ENCODE peak calls at places on chromosome 16, in four cellular contexts. U is CD8-positive, alpha-beta T cell; Z is substantia nigra; K is aorta. H is an unnamed sample.

GRCh38 chr16:84471966-84472365 is 32.5 kb downstream of the MEAK7 start:
- DNase-seq in U (no peak), Z (no peak), K (no peak), H (no peak)

GRCh38 chr16:85757341-85757822 is 6.5 kb upstream of the C16orf74 start:
- DNase-seq in U (no peak), Z (no peak), K (no peak), H (no peak)

GRCh38 chr16:59878479-59878878 is 1144.4 kb upstream of the GOT2 start:
- DNase-seq in U (no peak), Z (no peak), K (no peak), H (no peak)

GRCh38 chr16:56841233-56841632 is 23.8 kb upstream of the SLC12A3 start:
- DNase-seq in U (no peak), Z (no peak), K (no peak), H (no peak)

GRCh38 chr16:88534731-88535141 is 35.5 kb upstream of the ZC3H18 start:
- DNase-seq in U (no peak), Z (no peak), K (peak), H (no peak)

GRCh38 chr16:50354629-50355456 is 13.9 kb downstream of the BRD7 start:
- DNase-seq in U (no peak), Z (no peak), K (no peak), H (no peak)

GRCh38 chr16:58614212-58614611 is 15.4 kb downstream of the CNOT1 start:
- DNase-seq in U (no peak), Z (no peak), K (no peak), H (no peak)

GRCh38 chr16:17927015-17927414 is 409.5 kb downstream of the NPIPA8 start:
- DNase-seq in U (no peak), Z (no peak), K (no peak), H (no peak)

GRCh38 chr16:89619880-89620279 is 6.4 kb downstream of the DPEP1 start:
- DNase-seq in U (no peak), Z (no peak), K (no peak), H (no peak)

GRCh38 chr16:2912330-2913199 is 834 bp downstream of the FLYWCH1 start:
- DNase-seq in U (no peak), Z (no peak), K (peak), H (peak)

GRCh38 chr16:68396481-68396880 is 51.8 kb downstream of the SMPD3 start:
- DNase-seq in U (no peak), Z (no peak), K (no peak), H (no peak)

GRCh38 chr16:86432048-86432447 is 78.3 kb upstream of the FOXF1 start:
- DNase-seq in U (no peak), Z (no peak), K (no peak), H (no peak)

GRCh38 chr16:85390511-85391174 is 222.5 kb upstream of the GSE1 start:
- DNase-seq in U (no peak), Z (no peak), K (peak), H (no peak)

GRCh38 chr16:69039333-69039941 is 66.0 kb upstream of the HAS3 start:
- DNase-seq in U (no peak), Z (no peak), K (no peak), H (no peak)

GRCh38 chr16:85125570-85126382 is 13.5 kb upstream of the CIBAR2 start:
- DNase-seq in U (no peak), Z (no peak), K (no peak), H (no peak)

GRCh38 chr16:4097826-4098240 is 18.4 kb downstream of the ADCY9 start:
- DNase-seq in U (no peak), Z (no peak), K (no peak), H (no peak)

GRCh38 chr16:30528799-30529457 is 2.6 kb upstream of the ZNF768 start:
- DNase-seq in U (no peak), Z (no peak), K (no peak), H (no peak)
- H3K27ac ChIP-seq in U (no peak), Z (no peak), K (no peak), H (no peak)

GRCh38 chr16:14476183-14476582 is 153.9 kb downstream of the PARN start:
- DNase-seq in U (no peak), Z (no peak), K (no peak), H (no peak)

GRCh38 chr16:14473488-14473887 is 156.6 kb downstream of the PARN start:
- DNase-seq in U (no peak), Z (no peak), K (no peak), H (no peak)

GRCh38 chr16:14472357-14472756 is 157.7 kb downstream of the PARN start:
- DNase-seq in U (no peak), Z (no peak), K (no peak), H (no peak)

GRCh38 chr16:14470788-14471187 is 159.3 kb downstream of the PARN start:
- DNase-seq in U (no peak), Z (no peak), K (no peak), H (no peak)

DNA sequence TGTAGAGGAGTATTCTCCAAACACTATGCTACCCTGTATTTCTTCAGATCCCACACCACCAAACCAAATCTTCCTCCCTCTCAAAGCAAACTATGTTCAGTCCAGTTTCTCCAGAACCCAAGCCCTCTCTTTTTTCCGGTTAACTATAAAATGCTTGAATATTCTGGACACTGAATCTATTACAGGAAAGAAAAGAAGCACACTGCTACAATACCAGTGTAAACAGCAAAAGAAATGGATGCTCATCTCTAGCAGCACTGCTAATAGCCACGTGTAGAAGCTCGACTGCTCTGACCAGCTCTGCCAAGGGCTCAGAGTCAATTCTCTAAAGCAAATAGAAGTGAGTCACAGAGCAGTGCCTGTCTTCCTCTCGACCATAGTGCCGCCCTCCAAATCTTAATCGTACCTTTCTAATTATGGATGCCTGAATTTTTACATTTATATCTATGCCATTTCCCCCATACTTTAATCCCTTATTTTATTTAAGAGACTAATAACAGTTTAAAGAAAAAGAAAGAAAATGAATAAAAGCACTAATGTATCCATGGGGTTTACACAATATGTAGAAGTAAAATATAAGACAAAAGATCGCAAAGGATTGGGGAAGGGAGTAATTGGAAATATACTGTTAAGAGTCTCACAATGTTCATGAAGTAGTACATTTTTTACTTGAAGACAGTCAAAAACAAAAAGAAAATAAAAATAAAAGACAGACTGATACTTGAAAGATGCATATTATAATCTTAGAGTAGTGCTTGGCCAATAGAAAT is 154.5 kb downstream of the PARN start:
- DNase-seq in U (no peak), Z (no peak), K (no peak), H (no peak)
- H3K27ac ChIP-seq in U (no peak), Z (no peak), K (no peak), H (no peak)

DNA sequence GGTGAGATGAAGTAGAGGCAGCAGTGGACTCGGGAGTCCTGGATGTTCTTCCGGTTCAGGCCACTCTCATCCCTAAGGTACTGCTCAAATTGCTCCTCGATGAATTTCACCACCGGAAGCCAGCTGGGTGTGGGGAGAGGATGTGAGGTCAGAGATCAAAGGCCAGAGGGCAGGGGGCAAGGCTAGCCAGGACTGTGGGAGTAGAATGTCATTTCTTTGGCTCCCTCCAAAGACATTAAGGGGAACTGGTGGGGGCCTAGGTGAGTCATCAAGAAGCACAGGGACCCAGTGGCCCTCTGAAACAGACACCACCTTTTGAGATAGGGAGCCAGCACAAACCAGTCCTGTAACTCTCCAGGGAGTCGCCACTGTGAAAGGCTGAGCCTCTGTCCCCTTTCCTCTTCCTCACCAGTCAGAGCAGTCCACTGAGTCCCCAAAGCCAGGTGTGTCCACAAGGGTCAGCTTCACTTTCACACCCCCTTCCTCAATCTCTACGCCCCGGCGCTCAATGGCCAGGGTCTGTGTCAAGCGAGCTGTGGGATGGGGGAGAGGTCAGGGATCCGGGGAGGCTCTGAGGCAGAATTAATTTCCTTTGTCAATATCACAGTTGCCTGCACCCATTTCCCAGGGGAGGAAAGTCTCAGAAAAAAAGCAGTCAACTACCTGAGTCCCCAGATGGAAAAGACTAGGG is 865 bp downstream of the SEPTIN1 start:
- DNase-seq in U (no peak), Z (no peak), K (no peak), H (no peak)
- H3K27ac ChIP-seq in U (peak), Z (no peak), K (no peak), H (no peak)

GRCh38 chr16:35308674-35309073 is 1849.3 kb downstream of the TP53TG3F start:
- DNase-seq in U (no peak), Z (no peak), K (no peak), H (no peak)
- H3K27ac ChIP-seq in U (no peak), Z (no peak), K (no peak), H (no peak)

GRCh38 chr16:12461201-12461600 is 342.5 kb downstream of the CPPED1 start:
- DNase-seq in U (no peak), Z (no peak), K (no peak), H (no peak)

GRCh38 chr16:12458051-12458450 is 345.6 kb downstream of the CPPED1 start:
- DNase-seq in U (no peak), Z (no peak), K (no peak), H (no peak)

GRCh38 chr16:12459401-12459791 is 344.3 kb downstream of the CPPED1 start:
- DNase-seq in U (no peak), Z (no peak), K (peak), H (peak)

GRCh38 chr16:12459993-12460392 is 343.7 kb downstream of the CPPED1 start:
- DNase-seq in U (no peak), Z (no peak), K (no peak), H (no peak)

GRCh38 chr16:12458591-12459400 is 344.9 kb downstream of the CPPED1 start:
- DNase-seq in U (no peak), Z (no peak), K (peak), H (no peak)
- H3K27ac ChIP-seq in U (no peak), Z (peak), K (no peak), H (no peak)

GRCh38 chr16:53608094-53608493 is 95.6 kb downstream of the RPGRIP1L start:
- DNase-seq in U (no peak), Z (no peak), K (no peak), H (no peak)
- H3K27ac ChIP-seq in U (no peak), Z (no peak), K (no peak), H (no peak)

GRCh38 chr16:66332599-66332998 is 33.9 kb upstream of the CDH5 start:
- DNase-seq in U (no peak), Z (no peak), K (no peak), H (peak)

GRCh38 chr16:66337434-66338188 is 28.9 kb upstream of the CDH5 start:
- DNase-seq in U (no peak), Z (no peak), K (peak), H (no peak)

GRCh38 chr16:66335704-66336329 is 30.7 kb upstream of the CDH5 start:
- DNase-seq in U (no peak), Z (peak), K (no peak), H (peak)

DNA sequence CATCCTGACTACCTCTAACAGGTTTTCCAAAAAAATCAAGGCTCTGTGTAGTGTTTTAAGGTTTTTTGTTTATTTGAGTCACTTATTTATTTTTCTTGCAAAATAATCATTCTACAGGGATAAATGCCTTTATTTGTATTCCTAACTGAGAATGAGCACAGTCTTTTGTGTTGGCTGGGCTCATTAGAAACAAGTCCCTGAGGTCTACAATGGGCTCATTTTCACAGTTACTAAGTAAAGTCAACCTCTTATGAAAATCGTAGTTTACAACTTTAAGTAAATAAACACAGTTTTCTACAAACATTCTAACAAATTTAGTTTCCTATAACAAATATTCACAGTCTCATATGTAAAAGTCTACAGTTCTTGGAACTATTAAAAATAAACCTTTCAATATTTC is 31.6 kb upstream of the CDH5 start:
- DNase-seq in U (no peak), Z (no peak), K (no peak), H (no peak)
- H3K27ac ChIP-seq in U (no peak), Z (peak), K (no peak), H (peak)

DNA sequence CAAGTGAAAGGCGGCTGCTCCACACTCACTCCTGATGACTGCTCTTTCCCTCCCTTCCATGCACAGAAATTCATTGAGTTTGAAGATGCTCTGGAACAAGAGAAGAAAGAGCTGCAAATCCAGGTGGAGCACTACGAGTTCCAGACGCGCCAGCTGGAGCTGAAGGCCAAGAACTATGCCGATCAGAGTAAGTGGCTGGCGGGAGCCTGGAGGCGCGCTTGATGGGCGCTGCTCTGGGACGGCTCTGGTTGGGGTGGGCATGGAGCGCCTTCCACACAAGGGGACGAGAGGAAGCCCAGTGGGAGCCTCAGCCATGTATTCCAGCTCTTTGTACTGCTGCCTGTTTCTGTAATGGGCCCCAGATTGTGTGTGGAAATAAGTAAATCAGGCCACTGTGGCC is 18.5 kb downstream of the MAPK8IP3 start:
- DNase-seq in U (no peak), Z (no peak), K (no peak), H (no peak)
- H3K27ac ChIP-seq in U (no peak), Z (peak), K (no peak), H (no peak)